ENCODE peak calls at places on chromosomes 5 and 9, in five cellular contexts. P is iPS-NIHi11, Y is NCI-H510A treated with DMSO at 0.1 percent for 48 hours, S is astrocyte of the spinal cord, I is transverse colon. M is an unnamed sample.

GRCh38 chr5:35026280-35026840 is 21.4 kb downstream of the AGXT2 start:
- DNase-seq in P (no peak), Y (no peak), I (no peak), S (no peak), M (no peak)

GRCh38 chr9:91489391-91489899 is 65.8 kb upstream of the NFIL3 start:
- DNase-seq in I (no peak), S (peak; percentile 91), P (no peak), Y (no peak), M (no peak)

GRCh38 chr5:77339491-77339890 is 129.0 kb downstream of the PDE8B start:
- DNase-seq in S (no peak), Y (no peak), P (no peak), I (no peak), M (no peak)

GRCh38 chr9:115194216-115194615 is 76.3 kb upstream of the TNC start:
- DNase-seq in I (no peak), Y (no peak), S (no peak), P (no peak), M (no peak)

GRCh38 chr9:125261501-125262216 is at the start of gene GAPVD1:
- DNase-seq in P (peak; percentile 99), I (peak; percentile 91), Y (peak; percentile 91), S (peak; percentile 86), M (peak; percentile 88)

GRCh38 chr9:5890641-5891040 is at the start of gene MLANA:
- DNase-seq in I (no peak), P (no peak), S (no peak), Y (no peak), M (no peak)

GRCh38 chr5:32076699-32077695 is 97.1 kb downstream of the GOLPH3 start:
- DNase-seq in I (peak; percentile 27), S (peak; percentile 91), Y (peak; percentile 46), P (peak; percentile 37), M (peak; percentile 27)

GRCh38 chr5:103542441-103542840 is 20.1 kb downstream of the NUDT12 start:
- DNase-seq in P (no peak), I (no peak), S (no peak), Y (no peak), M (no peak)

GRCh38 chr5:6465831-6466790 is 17.5 kb downstream of the UBE2QL1 start:
- DNase-seq in Y (no peak), P (no peak), S (no peak), I (no peak), M (no peak)

GRCh38 chr5:60505796-60506195 is 194.2 kb downstream of the DEPDC1B start:
- DNase-seq in S (no peak), P (no peak), I (no peak), Y (no peak), M (no peak)

GRCh38 chr5:56632939-56633338 is 182.4 kb upstream of the MAP3K1 start:
- DNase-seq in S (no peak), P (no peak), I (no peak), Y (no peak), M (no peak)